ENCODE peak calls at places on chromosomes 5 and 9, in five cellular contexts. One of them, this sample, is unnamed.

GRCh38 chr5:125612356-125613149 is 810.7 kb upstream of the GRAMD2B start:
- DNase-seq in RPMI8226: no peak
- DNase-seq in OCI-M1: no peak
- DNase-seq in neural progenitor cell: no peak
- DNase-seq in A172: no peak
- DNase-seq in this sample: no peak

GRCh38 chr9:132955123-132955522 is 10.7 kb upstream of the TSC1 start:
- DNase-seq in neural progenitor cell: no peak
- DNase-seq in OCI-M1: no peak
- DNase-seq in RPMI8226: no peak
- DNase-seq in A172: no peak
- DNase-seq in this sample: no peak

GRCh38 chr9:34591091-34591910 is 1.8 kb upstream of the CNTFR start:
- DNase-seq in neural progenitor cell: peak
- DNase-seq in OCI-M1: peak
- DNase-seq in A172: peak
- DNase-seq in RPMI8226: peak
- DNase-seq in this sample: peak

GRCh38 chr9:21570643-21571275 is 88.6 kb upstream of the IFNE start:
- DNase-seq in A172: no peak
- DNase-seq in OCI-M1: no peak
- DNase-seq in neural progenitor cell: no peak
- DNase-seq in RPMI8226: no peak
- DNase-seq in this sample: no peak

GRCh38 chr9:129962889-129963703 is 79.9 kb downstream of the FNBP1 start:
- DNase-seq in A172: peak
- DNase-seq in RPMI8226: peak
- DNase-seq in OCI-M1: peak
- DNase-seq in neural progenitor cell: peak
- DNase-seq in this sample: peak

GRCh38 chr9:16705121-16705604 is 165.3 kb downstream of the BNC2 start:
- DNase-seq in neural progenitor cell: peak
- DNase-seq in OCI-M1: no peak
- DNase-seq in A172: peak
- DNase-seq in RPMI8226: no peak
- DNase-seq in this sample: no peak

GRCh38 chr9:121450241-121450640 is 49.4 kb downstream of the GGTA1 start:
- DNase-seq in OCI-M1: no peak
- DNase-seq in RPMI8226: no peak
- DNase-seq in neural progenitor cell: no peak
- DNase-seq in A172: peak
- DNase-seq in this sample: no peak

GRCh38 chr9:26955222-26955903 is 849 bp upstream of the IFT74 start:
- DNase-seq in RPMI8226: peak
- DNase-seq in A172: peak
- DNase-seq in neural progenitor cell: peak
- DNase-seq in OCI-M1: peak
- DNase-seq in this sample: peak

GRCh38 chr5:102794677-102795331 is 39.7 kb downstream of the PAM start:
- DNase-seq in OCI-M1: no peak
- DNase-seq in RPMI8226: no peak
- DNase-seq in A172: no peak
- DNase-seq in neural progenitor cell: no peak
- DNase-seq in this sample: no peak

GRCh38 chr9:112867275-112867991 is 23.2 kb downstream of the SLC46A2 start:
- DNase-seq in A172: peak
- DNase-seq in neural progenitor cell: peak
- DNase-seq in OCI-M1: peak
- DNase-seq in RPMI8226: peak
- DNase-seq in this sample: peak

GRCh38 chr5:135310328-135310989 is 88.6 kb downstream of the MACROH2A1 start:
- DNase-seq in A172: peak
- DNase-seq in OCI-M1: peak
- DNase-seq in neural progenitor cell: no peak
- DNase-seq in RPMI8226: no peak
- DNase-seq in this sample: peak

GRCh38 chr9:72457366-72457765 is 64.0 kb upstream of the TMC1 start:
- DNase-seq in neural progenitor cell: no peak
- DNase-seq in OCI-M1: no peak
- DNase-seq in A172: no peak
- DNase-seq in RPMI8226: no peak
- DNase-seq in this sample: no peak

GRCh38 chr9:133371261-133371711 is 4.6 kb downstream of the SURF4 start:
- DNase-seq in neural progenitor cell: no peak
- DNase-seq in RPMI8226: no peak
- DNase-seq in A172: no peak
- DNase-seq in OCI-M1: no peak
- DNase-seq in this sample: peak

GRCh38 chr5:39464096-39464495 is 39.3 kb upstream of the DAB2 start:
- DNase-seq in RPMI8226: no peak
- DNase-seq in neural progenitor cell: no peak
- DNase-seq in OCI-M1: no peak
- DNase-seq in A172: no peak
- DNase-seq in this sample: no peak

GRCh38 chr5:14201325-14202061 is 58.4 kb downstream of the TRIO start:
- DNase-seq in neural progenitor cell: no peak
- DNase-seq in A172: peak
- DNase-seq in RPMI8226: peak
- DNase-seq in OCI-M1: no peak
- DNase-seq in this sample: no peak

GRCh38 chr5:90293931-90294330 is 115.6 kb downstream of the CETN3 start:
- DNase-seq in OCI-M1: no peak
- DNase-seq in RPMI8226: no peak
- DNase-seq in A172: peak
- DNase-seq in neural progenitor cell: no peak
- DNase-seq in this sample: no peak

GRCh38 chr5:53011233-53011632 is 22.1 kb downstream of the ITGA2 start:
- DNase-seq in RPMI8226: no peak
- DNase-seq in A172: no peak
- DNase-seq in OCI-M1: no peak
- DNase-seq in neural progenitor cell: no peak
- DNase-seq in this sample: no peak

GRCh38 chr9:14011799-14012560 is 302.0 kb downstream of the NFIB start:
- DNase-seq in neural progenitor cell: no peak
- DNase-seq in A172: no peak
- DNase-seq in RPMI8226: no peak
- DNase-seq in OCI-M1: no peak
- DNase-seq in this sample: no peak

GRCh38 chr5:15510816-15511215 is 10.8 kb downstream of the FBXL7 start:
- DNase-seq in neural progenitor cell: no peak
- DNase-seq in A172: peak
- DNase-seq in RPMI8226: no peak
- DNase-seq in OCI-M1: no peak
- DNase-seq in this sample: no peak